ENCODE peak calls at places on chromosome 2, in five cellular contexts. One of them, this sample, is unnamed.
A peak's percentile ranks its signal among the peaks of the same experiment; 100 is the strongest.

GRCh38 chr2:207385903-207386302 is 143.9 kb upstream of the CREB1 start:
- DNase-seq in esophagus squamous epithelium: no peak
- DNase-seq in Peyer's patch: no peak
- DNase-seq in transverse colon: no peak
- DNase-seq in right lobe of liver: no peak
- DNase-seq in this sample: no peak

GRCh38 chr2:212532585-212532984 is 6.0 kb downstream of the ERBB4 start:
- DNase-seq in esophagus squamous epithelium: no peak
- DNase-seq in Peyer's patch: no peak
- DNase-seq in transverse colon: no peak
- DNase-seq in right lobe of liver: no peak
- DNase-seq in this sample: no peak

GRCh38 chr2:178199334-178199733 is 5.0 kb downstream of the OSBPL6 start:
- DNase-seq in esophagus squamous epithelium: no peak
- DNase-seq in Peyer's patch: no peak
- DNase-seq in transverse colon: no peak
- DNase-seq in right lobe of liver: no peak
- DNase-seq in this sample: no peak

GRCh38 chr2:124283090-124283489 is 258.0 kb downstream of the CNTNAP5 start:
- DNase-seq in esophagus squamous epithelium: no peak
- DNase-seq in Peyer's patch: no peak
- DNase-seq in transverse colon: no peak
- DNase-seq in right lobe of liver: no peak
- DNase-seq in this sample: no peak

GRCh38 chr2:16671760-16672159 is 6.1 kb upstream of the CYRIA start:
- DNase-seq in esophagus squamous epithelium: no peak
- DNase-seq in Peyer's patch: no peak
- DNase-seq in transverse colon: no peak
- DNase-seq in right lobe of liver: no peak
- DNase-seq in this sample: no peak

GRCh38 chr2:48249631-48250473 is 280.1 kb upstream of the STON1 start:
- DNase-seq in esophagus squamous epithelium: no peak
- DNase-seq in Peyer's patch: no peak
- DNase-seq in transverse colon: no peak
- DNase-seq in right lobe of liver: peak; percentile 87
- DNase-seq in this sample: no peak

GRCh38 chr2:109020217-109020637 is 31.2 kb upstream of the EDAR start:
- DNase-seq in esophagus squamous epithelium: no peak
- DNase-seq in Peyer's patch: no peak
- DNase-seq in transverse colon: no peak
- DNase-seq in right lobe of liver: no peak
- DNase-seq in this sample: no peak

GRCh38 chr2:8028436-8028835 is 653.4 kb upstream of the ID2 start:
- DNase-seq in esophagus squamous epithelium: no peak
- DNase-seq in Peyer's patch: no peak
- DNase-seq in transverse colon: no peak
- DNase-seq in right lobe of liver: no peak
- DNase-seq in this sample: no peak

GRCh38 chr2:117335967-117336366 is 478.5 kb upstream of the DDX18 start:
- DNase-seq in esophagus squamous epithelium: no peak
- DNase-seq in Peyer's patch: no peak
- DNase-seq in transverse colon: no peak
- DNase-seq in right lobe of liver: no peak
- DNase-seq in this sample: no peak

GRCh38 chr2:46481541-46482193 is 2.3 kb downstream of the TMEM247 start:
- DNase-seq in esophagus squamous epithelium: no peak
- DNase-seq in Peyer's patch: no peak
- DNase-seq in transverse colon: no peak
- DNase-seq in right lobe of liver: no peak
- DNase-seq in this sample: no peak

GRCh38 chr2:161681043-161681442 is 56.8 kb downstream of the SLC4A10 start:
- DNase-seq in esophagus squamous epithelium: no peak
- DNase-seq in Peyer's patch: no peak
- DNase-seq in transverse colon: no peak
- DNase-seq in right lobe of liver: no peak
- DNase-seq in this sample: no peak

GRCh38 chr2:219454217-219454616 is 19.6 kb downstream of the SPEG start:
- DNase-seq in esophagus squamous epithelium: no peak
- DNase-seq in Peyer's patch: no peak
- DNase-seq in transverse colon: no peak
- DNase-seq in right lobe of liver: no peak
- DNase-seq in this sample: no peak

GRCh38 chr2:239535413-239535790 is 134.6 kb upstream of the HDAC4 start:
- DNase-seq in esophagus squamous epithelium: no peak
- DNase-seq in Peyer's patch: no peak
- DNase-seq in transverse colon: no peak
- DNase-seq in right lobe of liver: no peak
- DNase-seq in this sample: no peak

GRCh38 chr2:212892193-212892592 is 259.2 kb downstream of the IKZF2 start:
- DNase-seq in esophagus squamous epithelium: no peak
- DNase-seq in Peyer's patch: no peak
- DNase-seq in transverse colon: no peak
- DNase-seq in right lobe of liver: no peak
- DNase-seq in this sample: no peak

DNA sequence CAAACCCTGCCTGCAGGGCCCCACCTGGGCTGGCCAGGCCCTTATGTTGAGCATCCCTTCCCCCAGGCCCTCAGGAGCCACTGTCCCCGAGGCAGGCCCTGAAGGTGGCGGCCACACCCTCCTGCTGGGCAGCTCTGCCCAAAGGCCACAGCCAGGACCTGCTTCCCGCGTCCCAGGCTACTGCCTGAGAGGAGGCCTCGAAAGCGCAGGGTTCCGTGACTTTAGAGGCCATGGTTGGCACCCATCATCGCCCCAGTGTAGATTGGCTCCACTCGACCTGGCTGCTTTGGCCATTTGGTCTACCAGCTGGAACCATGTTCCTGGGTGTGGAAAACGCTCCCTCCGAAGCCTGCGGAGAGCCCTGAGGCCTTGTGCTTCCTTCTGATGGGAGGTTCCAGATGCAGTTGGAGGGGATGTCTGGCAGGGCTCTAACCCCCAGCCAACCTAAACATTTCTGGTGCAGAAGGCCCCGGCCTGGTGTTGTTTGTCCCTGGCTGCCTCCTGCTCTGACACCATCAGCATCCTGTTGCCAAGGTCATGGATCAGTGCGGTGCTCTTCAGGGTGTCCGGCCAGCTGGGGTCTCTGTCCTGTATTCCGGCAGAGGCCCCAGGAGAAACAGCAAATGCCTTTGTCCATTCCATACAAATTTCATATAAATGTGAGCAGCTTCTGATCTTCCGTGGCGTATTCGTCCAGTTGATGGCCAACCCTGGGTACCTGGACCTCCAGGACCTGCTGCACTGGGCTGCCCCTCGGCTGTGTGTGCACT is 14.7 kb downstream of the CAPN10 start:
- DNase-seq in esophagus squamous epithelium: no peak
- DNase-seq in Peyer's patch: peak; percentile 33
- DNase-seq in transverse colon: peak; percentile 6
- DNase-seq in right lobe of liver: peak; percentile 42
- DNase-seq in this sample: no peak
- H3K27ac ChIP-seq in esophagus squamous epithelium: no peak overlapping the region
- H3K27ac ChIP-seq in Peyer's patch: no peak overlapping the region
- H3K27ac ChIP-seq in transverse colon: no peak overlapping the region
- H3K27ac ChIP-seq in right lobe of liver: no peak overlapping the region
- H3K27ac ChIP-seq in this sample: no peak overlapping the region

GRCh38 chr2:95319481-95320343 is 22.6 kb downstream of the KCNIP3 start:
- DNase-seq in esophagus squamous epithelium: no peak
- DNase-seq in Peyer's patch: no peak
- DNase-seq in transverse colon: no peak
- DNase-seq in right lobe of liver: no peak
- DNase-seq in this sample: no peak
- TF ChIP-seq POLR2A in esophagus squamous epithelium: no peak
- TF ChIP-seq POLR2A in Peyer's patch: no peak
- TF ChIP-seq POLR2A in transverse colon: no peak
- TF ChIP-seq POLR2A in right lobe of liver: no peak
- TF ChIP-seq POLR2A in this sample: no peak

GRCh38 chr2:84889332-84889731 is 8.4 kb upstream of the TRABD2A start:
- DNase-seq in esophagus squamous epithelium: no peak
- DNase-seq in Peyer's patch: no peak
- DNase-seq in transverse colon: no peak
- DNase-seq in right lobe of liver: no peak
- DNase-seq in this sample: no peak
- H3K4me3 ChIP-seq in esophagus squamous epithelium: no peak overlapping the region
- H3K4me3 ChIP-seq in Peyer's patch: peak overlapping the region; percentile 18
- H3K4me3 ChIP-seq in transverse colon: no peak overlapping the region
- H3K4me3 ChIP-seq in right lobe of liver: no peak overlapping the region
- H3K4me3 ChIP-seq in this sample: no peak overlapping the region

DNA sequence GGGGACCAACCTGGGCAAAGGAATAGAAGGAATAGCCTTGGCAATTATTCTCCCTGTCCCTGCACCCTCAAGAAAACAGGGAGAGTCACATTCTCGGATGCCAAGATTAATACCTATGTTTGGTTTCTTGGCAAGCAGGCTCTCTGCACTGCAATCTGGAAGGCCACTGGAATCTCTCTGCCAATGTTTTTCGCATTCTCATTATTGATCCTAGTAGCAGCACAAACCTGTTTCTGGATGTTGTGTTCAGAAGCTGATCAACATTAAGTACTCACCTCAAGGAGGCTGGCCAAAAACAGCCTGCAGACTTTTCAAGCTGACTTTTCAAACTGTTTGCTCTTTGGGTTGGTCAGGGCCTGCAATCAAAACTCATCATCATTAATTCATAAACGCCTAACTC is 62.2 kb downstream of the CLHC1 start:
- DNase-seq in esophagus squamous epithelium: no peak
- DNase-seq in Peyer's patch: no peak
- DNase-seq in transverse colon: no peak
- DNase-seq in right lobe of liver: no peak
- DNase-seq in this sample: no peak
- H3K27ac ChIP-seq in esophagus squamous epithelium: no peak overlapping the region
- H3K27ac ChIP-seq in Peyer's patch: no peak overlapping the region
- H3K27ac ChIP-seq in transverse colon: no peak overlapping the region
- H3K27ac ChIP-seq in right lobe of liver: no peak overlapping the region
- H3K27ac ChIP-seq in this sample: no peak overlapping the region

DNA sequence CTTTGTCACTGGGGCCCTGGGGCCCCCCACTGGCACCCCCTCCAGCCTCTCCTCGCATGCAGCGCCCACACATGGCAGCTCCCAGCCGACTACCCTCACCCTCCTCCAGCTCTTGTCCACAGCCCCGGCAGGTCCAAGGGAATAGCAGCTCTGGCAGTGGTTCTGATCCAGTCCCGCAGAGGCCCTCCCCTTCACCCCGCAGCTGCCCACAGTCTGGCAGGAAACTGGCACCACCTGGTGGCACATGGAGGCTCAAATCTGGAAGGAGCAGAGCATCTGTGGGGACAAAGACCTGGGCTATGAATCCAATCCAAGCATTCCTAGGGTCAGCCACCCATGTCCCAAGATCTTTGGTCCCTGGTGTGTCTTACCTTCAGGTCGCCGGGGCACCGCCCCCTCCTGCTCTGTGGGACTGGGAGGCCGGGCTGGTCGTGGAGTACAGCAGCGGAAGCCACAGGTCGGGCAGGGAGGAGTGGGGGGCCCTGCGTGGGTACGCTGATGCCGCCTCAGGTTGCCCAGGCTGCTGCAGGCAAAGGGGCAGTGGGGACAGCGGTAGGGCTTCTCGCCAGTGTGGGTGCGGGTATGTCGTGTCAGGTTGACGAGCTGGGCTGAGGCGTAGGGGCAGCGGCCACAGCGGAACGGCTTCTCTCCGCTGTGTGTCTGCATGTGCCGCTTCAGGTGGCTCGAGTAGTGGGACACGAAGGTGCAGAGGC is 2.3 kb downstream of the ZNF513 start:
- DNase-seq in esophagus squamous epithelium: no peak
- DNase-seq in Peyer's patch: no peak
- DNase-seq in transverse colon: no peak
- DNase-seq in right lobe of liver: peak; percentile 51
- DNase-seq in this sample: no peak
- TF ChIP-seq POLR2A in esophagus squamous epithelium: no peak
- TF ChIP-seq POLR2A in Peyer's patch: no peak
- TF ChIP-seq POLR2A in transverse colon: no peak
- TF ChIP-seq POLR2A in right lobe of liver: no peak
- TF ChIP-seq POLR2A in this sample: no peak

DNA sequence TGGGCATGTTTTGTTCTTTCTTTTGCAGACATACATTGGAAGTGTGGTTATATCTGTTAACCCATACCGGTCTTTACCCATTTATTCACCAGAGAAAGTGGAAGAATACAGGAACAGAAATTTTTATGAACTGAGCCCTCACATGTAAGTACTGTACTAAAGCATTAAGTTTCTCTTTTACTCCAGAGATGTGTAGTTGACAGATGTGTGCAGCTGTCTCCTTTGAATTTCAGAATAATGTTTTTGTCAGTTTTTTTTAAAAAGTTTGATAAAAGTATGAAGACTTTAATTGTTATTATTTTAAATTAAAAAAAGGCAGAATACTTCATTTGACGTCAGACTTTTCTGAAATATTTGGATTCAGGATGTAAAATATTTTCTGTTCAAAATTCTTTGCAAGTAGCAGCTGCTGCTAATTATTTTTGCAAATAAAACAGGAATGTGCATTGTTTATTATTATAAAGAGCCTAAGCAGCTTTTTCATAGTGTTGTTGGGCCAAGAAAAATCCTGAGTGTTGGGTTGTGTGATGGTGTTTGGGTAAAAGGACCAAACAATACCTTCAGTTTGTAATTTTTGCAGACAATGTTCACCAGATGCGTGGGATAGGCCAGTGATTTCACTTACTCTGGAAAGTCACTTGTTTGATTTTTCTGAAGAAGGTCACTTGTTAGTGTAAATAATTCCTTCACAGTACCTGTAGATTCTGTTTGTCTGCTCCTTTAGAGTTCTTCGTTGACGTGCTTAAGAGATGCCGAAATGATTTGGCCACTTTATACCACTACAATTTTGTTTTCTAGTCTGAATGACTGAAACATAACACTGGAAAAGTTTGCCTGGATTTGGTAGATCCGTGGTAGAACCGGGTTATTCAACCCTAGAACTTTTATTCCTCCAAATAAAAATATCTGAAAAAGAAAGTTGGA is 51.1 kb downstream of the MYO1B start:
- DNase-seq in esophagus squamous epithelium: no peak
- DNase-seq in Peyer's patch: no peak
- DNase-seq in transverse colon: no peak
- DNase-seq in right lobe of liver: no peak
- DNase-seq in this sample: no peak
- H3K4me3 ChIP-seq in esophagus squamous epithelium: no peak overlapping the region
- H3K4me3 ChIP-seq in Peyer's patch: no peak overlapping the region
- H3K4me3 ChIP-seq in transverse colon: no peak overlapping the region
- H3K4me3 ChIP-seq in right lobe of liver: no peak overlapping the region
- H3K4me3 ChIP-seq in this sample: no peak overlapping the region

GRCh38 chr2:154924531-154924930 is 226.0 kb downstream of the KCNJ3 start:
- DNase-seq in esophagus squamous epithelium: no peak
- DNase-seq in Peyer's patch: no peak
- DNase-seq in transverse colon: no peak
- DNase-seq in right lobe of liver: no peak
- DNase-seq in this sample: no peak
- H3K27ac ChIP-seq in esophagus squamous epithelium: no peak overlapping the region
- H3K27ac ChIP-seq in Peyer's patch: no peak overlapping the region
- H3K27ac ChIP-seq in transverse colon: no peak overlapping the region
- H3K27ac ChIP-seq in right lobe of liver: no peak overlapping the region
- H3K27ac ChIP-seq in this sample: no peak overlapping the region

This sample was measured in heart left ventricle.